ENCODE peak calls at places on chromosomes 2 and 18, in ten cellular contexts. D, T, W, P, L, Z, M, A, B and H are unnamed samples. For H3K36me3, the result is how much of the 10 kb centered on the place peaks cover.

GRCh38 chr18:8657873-8658521 is 47.4 kb upstream of the MTCL1 start:
- DNase-seq in T (no peak), Z (peak), W (no peak), A (no peak), P (no peak), B (no peak), L (peak), M (no peak), D (peak), H (peak)

GRCh38 chr2:137737559-137737958 is 226.7 kb upstream of the HNMT start:
- DNase-seq in W (no peak), L (no peak), T (no peak), Z (no peak), M (no peak), B (no peak), A (no peak), D (no peak), P (no peak), H (no peak)

GRCh38 chr2:188975497-188976102 is 1.4 kb downstream of the COL3A1 start:
- DNase-seq in P (no peak), W (no peak), M (no peak), B (peak), D (peak), Z (peak), A (peak), L (peak), T (no peak), H (peak)

GRCh38 chr2:133444411-133444934 is 123.8 kb downstream of the NCKAP5 start:
- DNase-seq in L (no peak), Z (no peak), D (no peak), W (no peak), A (no peak), M (no peak), T (no peak), B (peak), P (no peak), H (peak)

GRCh38 chr2:199988176-199988575 is 32.8 kb downstream of the MAIP1 start:
- DNase-seq in M (no peak), A (no peak), B (no peak), T (no peak), Z (peak), P (no peak), W (no peak), D (no peak), L (peak), H (no peak)

GRCh38 chr2:63698825-63699548 is 110.2 kb downstream of the MDH1 start:
- DNase-seq in L (peak), A (peak), T (peak), B (peak), P (peak), M (peak), D (peak), Z (peak), W (peak), H (peak)

GRCh38 chr18:70373062-70373519 is 84.2 kb downstream of the SOCS6 start:
- DNase-seq in B (peak), D (no peak), W (no peak), M (no peak), Z (peak), P (no peak), A (no peak), T (peak), L (peak), H (peak)

GRCh38 chr2:146415291-146415690 is 1429.5 kb upstream of the ACVR2A start:
- DNase-seq in T (no peak), Z (no peak), P (no peak), D (peak), B (no peak), W (no peak), M (no peak), A (no peak), L (no peak), H (peak)

GRCh38 chr18:3510896-3511295 is 60.9 kb downstream of the TGIF1 start:
- DNase-seq in P (no peak), L (no peak), T (no peak), B (no peak), Z (no peak), D (no peak), W (no peak), M (no peak), A (no peak), H (no peak)

GRCh38 chr2:45242161-45242741 is 233.0 kb upstream of the SIX2 start:
- DNase-seq in A (no peak), W (no peak), Z (peak), T (no peak), D (no peak), L (peak), M (peak), P (no peak), B (no peak), H (no peak)

GRCh38 chr2:67626656-67627055 is 229.5 kb downstream of the ETAA1 start:
- DNase-seq in Z (peak), P (no peak), D (no peak), B (no peak), L (peak), T (no peak), W (no peak), A (no peak), M (no peak), H (no peak)

GRCh38 chr2:236566596-236566995 is 3.0 kb upstream of the ACKR3 start:
- DNase-seq in D (no peak), A (no peak), L (no peak), Z (no peak), M (no peak), T (no peak), P (no peak), W (no peak), B (no peak), H (no peak)

GRCh38 chr18:13823707-13824395 is at the start of gene MC5R:
- DNase-seq in Z (peak), A (peak), B (peak), M (peak), T (peak), D (peak), L (peak), P (peak), W (no peak), H (peak)

GRCh38 chr2:23690421-23691105 is 236.4 kb downstream of the ATAD2B start:
- DNase-seq in M (peak), W (no peak), Z (no peak), P (no peak), L (no peak), A (no peak), T (no peak), B (no peak), D (no peak), H (no peak)

GRCh38 chr2:217016829-217017228 is 157.0 kb upstream of the TNP1 start:
- DNase-seq in B (no peak), M (no peak), D (no peak), W (no peak), Z (peak), P (no peak), A (no peak), L (no peak), T (no peak), H (no peak)

GRCh38 chr18:63365909-63366269 is 1.1 kb downstream of the KDSR start:
- DNase-seq in L (peak), T (no peak), P (no peak), D (peak), B (no peak), W (no peak), M (no peak), A (peak), Z (peak), H (no peak)

GRCh38 chr18:77087391-77088141 is 45.0 kb downstream of the MBP start:
- DNase-seq in L (peak), B (peak), T (no peak), P (no peak), M (peak), A (peak), Z (no peak), W (no peak), D (peak), H (peak)

GRCh38 chr2:27799646-27800010 is 28.1 kb downstream of the MRPL33 start:
- DNase-seq in P (no peak), B (no peak), Z (no peak), A (no peak), M (no peak), D (no peak), L (no peak), W (no peak), T (no peak), H (no peak)

GRCh38 chr2:136324966-136325365 is 207.0 kb upstream of the CXCR4 start:
- DNase-seq in T (no peak), Z (no peak), A (no peak), P (no peak), M (no peak), D (no peak), B (no peak), L (no peak), W (no peak), H (no peak)

GRCh38 chr2:150911766-150912280 is 349.8 kb downstream of the RBM43 start:
- DNase-seq in L (peak), A (peak), P (peak), Z (peak), T (peak), M (peak), B (no peak), W (peak), D (peak), H (peak)

GRCh38 chr18:51337406-51337805 is 139.9 kb upstream of the MEX3C start:
- DNase-seq in B (no peak), P (no peak), T (no peak), D (no peak), L (peak), A (no peak), W (no peak), M (no peak), Z (no peak), H (no peak)

GRCh38 chr2:172358784-172359556 is 68.4 kb upstream of the ITGA6 start:
- DNase-seq in M (no peak), P (no peak), L (peak), A (no peak), B (peak), Z (no peak), D (no peak), W (no peak), T (no peak), H (no peak)

GRCh38 chr2:118661184-118661583 is 186.3 kb downstream of the EN1 start:
- DNase-seq in M (no peak), W (no peak), B (no peak), L (no peak), D (peak), T (no peak), P (no peak), A (no peak), Z (no peak), H (peak)

GRCh38 chr2:112137516-112138142 is 556 bp upstream of the FBLN7 start:
- DNase-seq in W (peak), T (peak), M (no peak), P (no peak), B (peak), Z (peak), D (peak), A (no peak), L (peak), H (peak)

GRCh38 chr2:119702918-119703401 is 24.0 kb downstream of the TMEM177 start:
- DNase-seq in M (peak), A (peak), T (peak), P (peak), W (peak), Z (peak), D (peak), B (peak), L (peak), H (peak)

GRCh38 chr18:54149078-54149697 is 75.3 kb downstream of the MBD2 start:
- DNase-seq in T (peak), D (peak), M (no peak), L (peak), Z (peak), P (no peak), W (peak), A (no peak), B (no peak), H (peak)

GRCh38 chr2:44974064-44974715 is 32.7 kb downstream of the SIX3 start:
- DNase-seq in P (no peak), L (peak), D (peak), T (peak), M (no peak), Z (peak), A (no peak), W (no peak), B (peak), H (peak)

GRCh38 chr2:140542627-140543026 is 1588.2 kb downstream of the LRP1B start:
- DNase-seq in A (no peak), B (no peak), P (no peak), L (peak), M (no peak), Z (no peak), T (no peak), D (no peak), W (no peak), H (no peak)

GRCh38 chr18:8847900-8848299 is 142.5 kb downstream of the MTCL1 start:
- DNase-seq in M (no peak), W (no peak), B (no peak), T (no peak), P (peak), Z (no peak), D (no peak), A (no peak), L (peak), H (no peak)

GRCh38 chr2:203688798-203689197 is 17.6 kb upstream of the CD28 start:
- DNase-seq in T (no peak), L (peak), Z (peak), P (no peak), A (peak), D (peak), M (peak), B (peak), W (no peak), H (peak)

GRCh38 chr2:223046470-223047053 is 5.4 kb upstream of the KCNE4 start:
- DNase-seq in D (no peak), T (no peak), M (no peak), P (no peak), B (no peak), Z (no peak), W (no peak), L (no peak), A (no peak), H (no peak)

GRCh38 chr2:37781028-37781427 is 109.6 kb upstream of the CDC42EP3 start:
- DNase-seq in P (no peak), M (no peak), L (peak), W (no peak), Z (peak), T (no peak), B (peak), D (no peak), A (no peak), H (no peak)

GRCh38 chr2:28956415-28956826 is 24.7 kb upstream of the TOGARAM2 start:
- DNase-seq in A (no peak), Z (no peak), B (peak), P (no peak), M (no peak), L (peak), W (no peak), D (peak), T (peak), H (peak)

GRCh38 chr2:54572262-54572635 is 116.1 kb downstream of the SPTBN1 start:
- DNase-seq in W (no peak), B (peak), M (no peak), T (peak), A (no peak), L (peak), D (no peak), Z (peak), P (no peak), H (no peak)

GRCh38 chr2:68287580-68288441 is 31.9 kb downstream of the CNRIP1 start:
- DNase-seq in A (no peak), B (no peak), D (peak), W (no peak), M (no peak), L (peak), T (no peak), P (no peak), Z (peak), H (peak)

GRCh38 chr2:23207871-23208270 is 177.1 kb upstream of the KLHL29 start:
- DNase-seq in W (no peak), T (peak), A (peak), L (no peak), Z (no peak), P (peak), D (no peak), B (peak), M (no peak), H (no peak)

GRCh38 chr2:25614711-25615110 is 58.7 kb downstream of the DTNB start:
- DNase-seq in P (no peak), M (no peak), B (no peak), W (no peak), T (no peak), L (no peak), A (no peak), Z (no peak), D (no peak), H (peak)

GRCh38 chr18:58687871-58688308 is 16.6 kb downstream of the MALT1 start:
- DNase-seq in L (no peak), P (no peak), M (no peak), T (no peak), W (no peak), B (peak), A (no peak), Z (no peak), D (no peak), H (no peak)

GRCh38 chr2:86074256-86074655 is 31.4 kb downstream of the POLR1A start:
- DNase-seq in A (no peak), M (no peak), D (no peak), Z (no peak), W (no peak), B (no peak), L (no peak), T (no peak), P (no peak), H (no peak)
- H3K36me3 ChIP-seq in A (under half), M (under half), D (half or more), Z (half or more), W (half or more), B (under half), L (under half), T (half or more), P (under half), H (under half)

GRCh38 chr2:218244665-218245064 is 16.1 kb upstream of the GPBAR1 start:
- DNase-seq in B (no peak), P (no peak), D (no peak), A (no peak), Z (no peak), L (no peak), W (no peak), M (no peak), T (no peak), H (no peak)
- H3K36me3 ChIP-seq in B (under half), P (half or more), D (half or more), A (under half), Z (half or more), L (under half), W (half or more), M (under half), T (half or more), H (under half)

GRCh38 chr2:43894743-43895142 is 56.0 kb downstream of the ABCG8 start:
- DNase-seq in P (no peak), D (no peak), B (no peak), W (no peak), T (no peak), M (no peak), A (no peak), L (no peak), Z (no peak), H (no peak)
- H3K36me3 ChIP-seq in P (under half), D (half or more), B (under half), W (half or more), T (half or more), M (under half), A (under half), L (under half), Z (under half), H (under half)

DNA sequence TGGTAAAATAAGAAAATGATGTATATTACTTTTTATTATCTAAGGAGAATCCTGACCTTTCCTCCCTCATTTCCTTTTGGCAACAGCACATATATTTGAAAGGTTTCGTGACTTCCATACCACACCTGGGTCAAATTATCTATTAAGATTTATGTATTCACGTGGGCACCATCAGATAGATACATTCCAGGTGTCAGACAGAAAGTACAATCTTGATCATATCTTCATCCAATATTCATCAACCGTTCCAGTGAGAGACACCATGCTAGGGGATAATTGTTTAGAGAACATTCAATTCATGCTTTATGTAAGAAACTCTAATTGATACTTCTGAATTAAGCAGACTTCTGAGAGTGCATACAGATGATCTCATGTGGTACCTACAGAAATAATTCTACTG is 73.7 kb downstream of the SCN9A start:
- DNase-seq in L (no peak), Z (no peak), W (no peak), A (no peak), T (no peak), D (no peak), P (no peak), M (no peak), B (no peak), H (no peak)
- H3K36me3 ChIP-seq in L (under half), Z (under half), W (under half), A (under half), T (under half), D (under half), P (under half), M (under half), B (under half), H (under half)

DNA sequence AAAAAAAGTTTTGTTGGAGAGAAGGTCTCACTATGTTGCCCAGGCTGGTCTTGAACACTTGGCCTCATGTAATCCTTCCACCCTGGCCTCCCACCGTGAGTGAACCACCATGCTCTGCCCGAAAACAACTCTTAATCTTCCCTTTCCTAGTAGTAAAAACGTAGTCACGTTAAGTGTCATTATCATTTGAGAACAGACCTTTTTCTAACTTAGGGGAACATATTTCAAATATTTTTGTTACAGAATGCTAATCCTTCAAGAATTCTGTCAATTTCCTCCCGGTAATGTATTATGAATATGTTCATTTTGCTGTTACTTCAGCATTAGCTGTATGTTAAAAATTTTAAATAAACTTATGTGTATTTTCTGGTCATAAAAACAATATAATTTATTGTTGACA is 49.7 kb downstream of the MTA3 start:
- DNase-seq in Z (no peak), P (no peak), W (no peak), T (no peak), A (no peak), L (no peak), M (no peak), B (no peak), D (no peak), H (no peak)
- H3K36me3 ChIP-seq in Z (under half), P (under half), W (under half), T (under half), A (under half), L (under half), M (under half), B (under half), D (under half), H (under half)

DNA sequence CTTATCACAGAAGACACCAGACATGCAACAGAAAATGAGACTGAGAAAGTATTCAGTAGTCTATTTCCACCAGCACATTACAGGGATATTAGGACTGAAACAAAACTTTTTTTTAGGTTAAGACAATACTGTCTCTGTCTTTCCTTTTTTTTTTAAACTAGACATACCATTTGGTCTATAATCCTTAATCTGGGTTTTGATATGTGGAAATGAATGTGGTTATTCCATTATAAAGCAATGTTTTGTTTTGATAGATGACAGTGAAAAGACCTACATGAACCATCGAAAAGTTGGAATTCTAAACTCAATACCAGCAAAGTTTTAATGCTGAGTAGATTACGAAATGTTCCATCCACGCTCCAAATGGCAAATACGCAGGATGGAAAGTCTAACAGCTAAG is 123.4 kb downstream of the TCF4 start:
- DNase-seq in P (no peak), L (peak), W (no peak), Z (no peak), B (no peak), A (no peak), M (no peak), D (no peak), T (no peak), H (no peak)
- H3K36me3 ChIP-seq in P (under half), L (under half), W (under half), Z (under half), B (under half), A (under half), M (under half), D (under half), T (under half), H (under half)

GRCh38 chr2:160292225-160292624 is 92.2 kb upstream of the ITGB6 start:
- DNase-seq in L (peak), T (peak), Z (peak), W (no peak), M (no peak), B (no peak), D (no peak), A (no peak), P (no peak), H (peak)

GRCh38 chr2:160294339-160294803 is 94.3 kb upstream of the ITGB6 start:
- DNase-seq in B (peak), A (peak), L (peak), P (peak), D (no peak), T (no peak), Z (peak), W (peak), M (peak), H (no peak)

GRCh38 chr2:160295519-160296231 is 95.6 kb upstream of the ITGB6 start:
- DNase-seq in P (no peak), W (no peak), M (no peak), D (no peak), A (no peak), B (no peak), L (no peak), T (no peak), Z (no peak), H (no peak)

GRCh38 chr2:160293401-160293911 is 93.4 kb upstream of the ITGB6 start:
- DNase-seq in Z (peak), W (no peak), M (no peak), L (peak), T (no peak), B (no peak), P (no peak), A (no peak), D (no peak), H (peak)

DNA sequence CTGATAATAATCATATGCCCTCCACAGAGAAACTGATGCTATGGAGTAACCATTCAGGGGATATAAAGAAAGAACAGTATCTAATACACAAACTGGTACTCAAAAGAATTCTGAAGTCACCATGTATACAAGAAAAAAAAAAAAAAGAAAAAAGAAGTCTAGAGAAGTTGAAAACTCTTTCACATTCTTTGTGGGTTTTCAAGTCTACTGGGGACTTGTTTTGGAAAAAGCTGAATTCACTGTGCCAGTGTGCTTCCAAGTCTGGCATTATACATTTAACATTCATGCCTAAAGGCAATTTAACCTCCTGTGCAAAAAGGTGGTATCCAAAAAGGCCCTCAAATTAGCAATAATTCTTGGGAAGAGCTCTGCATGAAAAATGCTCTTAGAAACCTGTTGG is 94.8 kb upstream of the ITGB6 start:
- DNase-seq in T (no peak), A (no peak), M (no peak), W (no peak), P (no peak), B (no peak), L (peak), Z (no peak), D (no peak), H (no peak)
- H3K36me3 ChIP-seq in T (under half), A (under half), M (under half), W (under half), P (under half), B (under half), L (under half), Z (under half), D (under half), H (under half)